ENCODE peak calls at places on chromosomes 12 and 14, in nine cellular contexts. V, N, Q, A, M, K, O, S and R are unnamed samples. For H3K4me1, the result is how much of the 10 kb centered on the place peaks cover.

GRCh38 chr12:78034025-78034424 is 203.3 kb downstream of the NAV3 start:
- DNase-seq in V (no peak), N (no peak), Q (no peak), A (no peak), M (no peak), K (no peak), O (no peak), S (peak), R (no peak)

GRCh38 chr12:102879144-102879763 is 37.8 kb downstream of the PAH start:
- DNase-seq in V (no peak), N (peak), Q (no peak), A (peak), M (peak), K (peak), O (peak), S (peak), R (no peak)

GRCh38 chr14:58918066-58918465 is 270.4 kb upstream of the DAAM1 start:
- DNase-seq in V (no peak), N (no peak), Q (no peak), A (no peak), M (no peak), K (no peak), O (no peak), S (no peak), R (no peak)

GRCh38 chr12:5171701-5172100 is 128.0 kb downstream of the KCNA5 start:
- DNase-seq in V (no peak), N (no peak), Q (peak), A (peak), M (peak), K (no peak), O (peak), S (no peak), R (no peak)

GRCh38 chr12:12870454-12870853 is 20.9 kb upstream of the GPRC5A start:
- DNase-seq in V (no peak), N (no peak), Q (no peak), A (peak), M (no peak), K (no peak), O (no peak), S (no peak), R (no peak)

GRCh38 chr14:53670701-53671100 is 285.9 kb downstream of the BMP4 start:
- DNase-seq in V (no peak), N (no peak), Q (no peak), A (no peak), M (no peak), K (no peak), O (no peak), S (no peak), R (no peak)

GRCh38 chr14:98724734-98725133 is 547.3 kb downstream of the BCL11B start:
- DNase-seq in V (no peak), N (no peak), Q (no peak), A (no peak), M (no peak), K (no peak), O (no peak), S (no peak), R (no peak)

GRCh38 chr14:58280954-58281787 is 17.2 kb upstream of the ARID4A start:
- DNase-seq in V (no peak), N (no peak), Q (peak), A (peak), M (peak), K (no peak), O (peak), S (no peak), R (no peak)

GRCh38 chr12:81146228-81147225 is 68.6 kb downstream of the ACSS3 start:
- DNase-seq in V (no peak), N (no peak), Q (no peak), A (no peak), M (no peak), K (no peak), O (no peak), S (no peak), R (no peak)

GRCh38 chr14:105805701-105806100 is 279.3 kb downstream of the TMEM121 start:
- DNase-seq in V (no peak), N (no peak), Q (no peak), A (no peak), M (no peak), K (no peak), O (no peak), S (no peak), R (no peak)

GRCh38 chr12:76337583-76337982 is 10.6 kb downstream of the BBS10 start:
- DNase-seq in V (no peak), N (no peak), Q (no peak), A (no peak), M (no peak), K (no peak), O (no peak), S (no peak), R (no peak)

GRCh38 chr12:45122776-45123380 is 72.0 kb upstream of the DBX2 start:
- DNase-seq in V (no peak), N (no peak), Q (no peak), A (no peak), M (peak), K (no peak), O (peak), S (no peak), R (no peak)

GRCh38 chr12:48164456-48164855 is 7.1 kb upstream of the ASB8 start:
- DNase-seq in V (no peak), N (no peak), Q (no peak), A (no peak), M (no peak), K (no peak), O (no peak), S (no peak), R (no peak)

GRCh38 chr12:126915309-126915708 is 1351.7 kb upstream of the TMEM132C start:
- DNase-seq in V (no peak), N (no peak), Q (no peak), A (no peak), M (peak), K (no peak), O (no peak), S (no peak), R (no peak)

GRCh38 chr14:99554757-99555531 is 49.1 kb downstream of the CCDC85C start:
- DNase-seq in V (peak), N (no peak), Q (peak), A (no peak), M (no peak), K (no peak), O (no peak), S (no peak), R (no peak)

GRCh38 chr14:24556756-24557155 is 19.3 kb downstream of the CTSG start:
- DNase-seq in V (no peak), N (no peak), Q (no peak), A (no peak), M (no peak), K (no peak), O (no peak), S (no peak), R (no peak)

GRCh38 chr14:89165189-89165809 is 251.7 kb downstream of the FOXN3 start:
- DNase-seq in V (no peak), N (no peak), Q (no peak), A (no peak), M (peak), K (no peak), O (no peak), S (no peak), R (no peak)

GRCh38 chr12:55142896-55143870 is 17.0 kb downstream of the OR9K2 start:
- DNase-seq in V (peak), N (no peak), Q (no peak), A (peak), M (peak), K (no peak), O (peak), S (no peak), R (no peak)

DNA sequence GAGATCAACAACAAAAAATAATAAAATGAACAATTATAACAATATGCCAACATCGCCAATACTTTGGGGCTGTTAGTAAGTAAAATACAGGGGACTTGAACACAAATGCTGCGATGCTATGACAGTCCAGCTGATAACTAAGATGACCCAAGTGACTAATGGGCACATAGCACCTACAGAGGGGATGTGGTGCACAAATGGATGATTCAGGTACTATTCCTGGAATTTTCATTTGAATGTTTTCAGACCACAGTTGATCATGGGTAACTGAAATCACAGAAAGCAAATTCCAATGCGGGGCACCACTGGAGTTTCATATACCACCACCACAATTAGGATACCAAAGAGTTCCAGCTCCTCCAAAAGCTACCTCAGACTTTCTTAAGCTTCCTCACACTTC is 82.9 kb downstream of the RCOR1 start:
- DNase-seq in V (no peak), N (no peak), Q (no peak), A (no peak), M (no peak), K (no peak), O (no peak), S (no peak), R (no peak)
- H3K27ac ChIP-seq in V (no peak), N (no peak), Q (no peak), A (no peak), M (no peak), K (no peak), O (no peak), S (no peak), R (no peak)

GRCh38 chr12:482061-482460 is 22.3 kb downstream of the B4GALNT3 start:
- DNase-seq in V (peak), N (peak), Q (no peak), A (no peak), M (no peak), K (no peak), O (no peak), S (no peak), R (no peak)
- TF ChIP-seq EP300 in V (no peak), N (no peak), Q (no peak), A (no peak), M (no peak), K (no peak), O (no peak), S (no peak), R (no peak)

GRCh38 chr12:124238886-124239285 is 56.0 kb upstream of the RFLNA start:
- DNase-seq in V (peak), N (no peak), Q (peak), A (no peak), M (no peak), K (no peak), O (no peak), S (no peak), R (no peak)

GRCh38 chr12:124240493-124240892 is 54.4 kb upstream of the RFLNA start:
- DNase-seq in V (no peak), N (no peak), Q (no peak), A (peak), M (peak), K (no peak), O (peak), S (no peak), R (no peak)

GRCh38 chr12:124243936-124244335 is 51.0 kb upstream of the RFLNA start:
- DNase-seq in V (no peak), N (no peak), Q (no peak), A (no peak), M (no peak), K (no peak), O (no peak), S (no peak), R (no peak)

GRCh38 chr12:124241776-124242528 is 52.9 kb upstream of the RFLNA start:
- DNase-seq in V (no peak), N (no peak), Q (no peak), A (no peak), M (no peak), K (no peak), O (no peak), S (no peak), R (no peak)

GRCh38 chr12:124242529-124243065 is 52.3 kb upstream of the RFLNA start:
- DNase-seq in V (no peak), N (no peak), Q (no peak), A (no peak), M (no peak), K (no peak), O (no peak), S (no peak), R (no peak)
- H3K4me1 ChIP-seq in V (under half), N (under half), Q (under half), A (under half), M (under half), K (under half), O (under half), S (under half), R (under half)

DNA sequence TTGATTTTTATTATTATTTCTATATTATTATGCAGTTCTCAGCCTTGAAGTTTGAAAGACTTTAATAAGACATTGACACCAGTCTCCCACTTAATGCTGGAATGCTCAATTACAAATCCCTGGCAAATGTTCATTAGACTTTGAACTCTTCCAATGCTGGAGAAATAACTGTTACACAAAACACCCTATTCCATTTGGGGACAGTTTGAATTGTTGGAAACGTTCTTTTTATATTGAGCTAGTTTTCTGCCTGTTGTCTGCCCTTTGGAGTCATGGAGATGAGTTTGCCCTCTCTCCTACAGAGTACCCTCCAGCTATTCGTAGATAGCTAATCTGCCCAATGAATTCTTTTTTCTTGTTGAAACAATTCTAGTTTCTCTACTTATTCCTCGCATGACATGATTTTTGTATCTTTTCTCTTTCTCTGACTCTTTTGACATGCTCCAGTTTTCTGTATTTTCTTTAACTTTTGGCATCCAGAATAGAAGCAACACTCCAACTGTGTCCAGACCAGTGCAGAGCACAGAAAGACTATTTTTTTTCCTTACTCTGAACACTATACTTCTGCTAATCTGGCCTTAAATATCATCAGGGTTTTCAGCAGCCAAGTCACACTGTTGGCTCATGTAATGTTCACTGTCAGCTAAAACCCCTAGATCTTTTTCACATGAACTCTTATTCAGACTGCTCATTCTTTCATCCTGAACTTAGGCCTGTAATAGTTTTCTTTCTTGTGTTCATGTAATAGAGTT is 379.3 kb downstream of the RAD51B start:
- DNase-seq in V (no peak), N (no peak), Q (no peak), A (no peak), M (no peak), K (no peak), O (no peak), S (no peak), R (no peak)
- H3K27ac ChIP-seq in V (peak), N (peak), Q (peak), A (peak), M (no peak), K (peak), O (peak), S (peak), R (peak)

GRCh38 chr12:97312570-97313135 is 150.0 kb upstream of the RMST start:
- DNase-seq in V (no peak), N (no peak), Q (no peak), A (no peak), M (no peak), K (no peak), O (no peak), S (no peak), R (peak)

GRCh38 chr12:97306121-97306520 is 156.5 kb upstream of the RMST start:
- DNase-seq in V (no peak), N (no peak), Q (no peak), A (no peak), M (no peak), K (no peak), O (no peak), S (no peak), R (peak)

GRCh38 chr12:97309921-97310320 is 152.7 kb upstream of the RMST start:
- DNase-seq in V (no peak), N (no peak), Q (no peak), A (no peak), M (no peak), K (no peak), O (no peak), S (no peak), R (no peak)

GRCh38 chr12:97313471-97314190 is 149.0 kb upstream of the RMST start:
- DNase-seq in V (no peak), N (no peak), Q (no peak), A (no peak), M (no peak), K (no peak), O (no peak), S (no peak), R (peak)

GRCh38 chr12:97308576-97309198 is 153.9 kb upstream of the RMST start:
- DNase-seq in V (no peak), N (no peak), Q (no peak), A (peak), M (peak), K (no peak), O (no peak), S (no peak), R (no peak)
- TF ChIP-seq EP300 in V (no peak), N (no peak), Q (no peak), A (no peak), M (no peak), K (no peak), O (no peak), S (no peak), R (no peak)

GRCh38 chr12:67386869-67387570 is 117.9 kb downstream of the CAND1 start:
- DNase-seq in V (no peak), N (no peak), Q (no peak), A (no peak), M (no peak), K (no peak), O (no peak), S (no peak), R (no peak)

GRCh38 chr12:67388331-67389163 is 119.4 kb downstream of the CAND1 start:
- DNase-seq in V (no peak), N (no peak), Q (no peak), A (peak), M (no peak), K (no peak), O (peak), S (no peak), R (no peak)

GRCh38 chr12:67391656-67392055 is 122.5 kb downstream of the CAND1 start:
- DNase-seq in V (no peak), N (no peak), Q (no peak), A (no peak), M (no peak), K (no peak), O (no peak), S (no peak), R (no peak)

GRCh38 chr12:67394600-67394999 is 125.4 kb downstream of the CAND1 start:
- DNase-seq in V (no peak), N (no peak), Q (no peak), A (no peak), M (no peak), K (peak), O (no peak), S (peak), R (no peak)

DNA sequence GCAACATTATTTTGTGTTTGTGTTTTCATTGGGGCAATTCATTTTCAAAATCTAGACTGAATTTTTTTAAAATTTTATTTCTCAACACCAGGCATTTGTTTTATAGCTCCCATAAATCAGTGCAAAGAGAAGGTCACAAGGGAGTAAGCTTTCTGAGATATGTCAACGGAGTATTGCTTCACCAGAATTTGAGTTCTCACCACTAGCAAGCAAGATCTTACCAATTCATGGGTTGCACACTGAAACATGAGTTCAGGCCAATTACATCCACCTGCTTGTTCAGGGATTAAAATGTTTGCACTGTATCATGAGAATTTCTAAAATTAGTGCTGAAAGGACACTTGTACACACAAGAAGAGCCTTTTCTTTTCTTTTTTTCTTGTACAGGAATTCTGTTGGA is 121.9 kb downstream of the CAND1 start:
- DNase-seq in V (no peak), N (no peak), Q (no peak), A (no peak), M (no peak), K (no peak), O (no peak), S (no peak), R (no peak)
- H3K4me1 ChIP-seq in V (under half), N (under half), Q (under half), A (under half), M (under half), K (under half), O (under half), S (under half), R (under half)

GRCh38 chr14:47822326-47822725 is 146.9 kb upstream of the MDGA2 start:
- DNase-seq in V (no peak), N (no peak), Q (no peak), A (no peak), M (no peak), K (no peak), O (no peak), S (no peak), R (no peak)
- H3K27ac ChIP-seq in V (no peak), N (no peak), Q (no peak), A (no peak), M (no peak), K (no peak), O (no peak), S (no peak), R (no peak)

DNA sequence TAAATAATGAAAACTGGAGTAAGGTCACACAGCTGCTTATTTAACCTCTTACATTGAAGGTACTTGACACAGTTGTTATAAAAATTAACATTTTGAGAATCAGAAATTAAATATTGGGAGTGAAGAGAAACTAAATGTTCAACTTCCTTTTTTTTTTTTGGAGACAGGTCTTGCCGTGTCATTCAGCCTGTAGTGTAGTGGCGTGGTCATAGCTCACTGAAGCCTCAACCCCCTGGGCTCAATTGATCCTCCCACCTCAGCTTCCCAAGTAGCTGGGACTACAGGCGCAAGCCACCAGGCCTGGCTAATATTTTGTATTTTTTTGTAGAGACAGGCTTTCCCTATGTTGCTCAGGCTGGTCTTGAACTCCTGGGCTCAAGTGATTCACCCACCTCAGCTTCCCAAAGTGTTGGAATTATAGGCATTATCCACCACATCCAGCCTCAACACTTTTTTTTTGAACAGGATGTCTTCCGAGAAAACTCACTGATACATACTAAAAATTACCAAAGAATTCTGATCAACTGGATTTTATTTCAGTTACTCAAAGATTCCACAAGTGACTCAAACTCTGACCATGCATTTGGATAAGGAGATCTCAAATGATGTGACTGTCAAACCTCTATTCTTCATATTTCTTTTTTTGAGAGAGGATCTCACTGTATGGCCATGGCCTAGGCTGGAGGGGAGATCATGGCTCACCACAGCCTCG is 35.4 kb downstream of the SGPP1 start:
- DNase-seq in V (no peak), N (no peak), Q (no peak), A (no peak), M (no peak), K (no peak), O (no peak), S (no peak), R (no peak)
- TF ChIP-seq EP300 in V (no peak), N (no peak), Q (no peak), A (no peak), M (no peak), K (no peak), O (no peak), S (no peak), R (no peak)